ENCODE peak calls at places on chromosomes 3 and 15, in eight cellular contexts. One of them, this sample, is unnamed.

GRCh38 chr15:83422541-83422940 is 24.6 kb upstream of the SH3GL3 start:
- DNase-seq in cardiac muscle cell: no peak
- DNase-seq in Peyer's patch: no peak
- DNase-seq in transverse colon: no peak
- DNase-seq in endothelial cell of umbilical vein: no peak
- DNase-seq in heart left ventricle: no peak
- DNase-seq in thoracic aorta: no peak
- DNase-seq in aorta: no peak
- DNase-seq in this sample: no peak

GRCh38 chr3:155843569-155843968 is 10.7 kb downstream of the SLC33A1 start:
- DNase-seq in cardiac muscle cell: no peak
- DNase-seq in Peyer's patch: no peak
- DNase-seq in transverse colon: no peak
- DNase-seq in endothelial cell of umbilical vein: no peak
- DNase-seq in heart left ventricle: no peak
- DNase-seq in thoracic aorta: no peak
- DNase-seq in aorta: no peak
- DNase-seq in this sample: no peak

GRCh38 chr3:29764603-29765254 is 483.9 kb downstream of the RBMS3 start:
- DNase-seq in cardiac muscle cell: peak; percentile 94
- DNase-seq in Peyer's patch: no peak
- DNase-seq in transverse colon: no peak
- DNase-seq in endothelial cell of umbilical vein: peak; percentile 83
- DNase-seq in heart left ventricle: no peak
- DNase-seq in thoracic aorta: no peak
- DNase-seq in aorta: no peak
- DNase-seq in this sample: no peak

GRCh38 chr3:30502742-30503073 is 103.7 kb upstream of the TGFBR2 start:
- DNase-seq in cardiac muscle cell: no peak
- DNase-seq in Peyer's patch: no peak
- DNase-seq in transverse colon: no peak
- DNase-seq in endothelial cell of umbilical vein: no peak
- DNase-seq in heart left ventricle: no peak
- DNase-seq in thoracic aorta: no peak
- DNase-seq in aorta: no peak
- DNase-seq in this sample: no peak

GRCh38 chr15:73681856-73682596 is 2.2 kb upstream of the CD276 start:
- DNase-seq in cardiac muscle cell: no peak
- DNase-seq in Peyer's patch: no peak
- DNase-seq in transverse colon: no peak
- DNase-seq in endothelial cell of umbilical vein: no peak
- DNase-seq in heart left ventricle: no peak
- DNase-seq in thoracic aorta: no peak
- DNase-seq in aorta: no peak
- DNase-seq in this sample: no peak

GRCh38 chr15:80152896-80153876 is at the start of gene FAH:
- DNase-seq in cardiac muscle cell: peak; percentile 72
- DNase-seq in Peyer's patch: no peak
- DNase-seq in transverse colon: peak; percentile 36
- DNase-seq in endothelial cell of umbilical vein: peak; percentile 60
- DNase-seq in heart left ventricle: peak; percentile 86
- DNase-seq in thoracic aorta: no peak
- DNase-seq in aorta: no peak
- DNase-seq in this sample: peak; percentile 42

GRCh38 chr3:129176051-129176450 is 7.6 kb downstream of the CNBP start:
- DNase-seq in cardiac muscle cell: no peak
- DNase-seq in Peyer's patch: no peak
- DNase-seq in transverse colon: no peak
- DNase-seq in endothelial cell of umbilical vein: no peak
- DNase-seq in heart left ventricle: no peak
- DNase-seq in thoracic aorta: no peak
- DNase-seq in aorta: no peak
- DNase-seq in this sample: no peak

GRCh38 chr3:196643201-196643749 is 3.8 kb downstream of the NRROS start:
- DNase-seq in cardiac muscle cell: no peak
- DNase-seq in Peyer's patch: peak; percentile 93
- DNase-seq in transverse colon: peak; percentile 76
- DNase-seq in endothelial cell of umbilical vein: no peak
- DNase-seq in heart left ventricle: no peak
- DNase-seq in thoracic aorta: no peak
- DNase-seq in aorta: no peak
- DNase-seq in this sample: no peak

GRCh38 chr3:79018671-79019136 is 749.1 kb downstream of the ROBO1 start:
- DNase-seq in cardiac muscle cell: peak; percentile 83
- DNase-seq in Peyer's patch: peak; percentile 62
- DNase-seq in transverse colon: peak; percentile 31
- DNase-seq in endothelial cell of umbilical vein: peak; percentile 54
- DNase-seq in heart left ventricle: peak; percentile 70
- DNase-seq in thoracic aorta: no peak
- DNase-seq in aorta: peak; percentile 89
- DNase-seq in this sample: no peak

GRCh38 chr3:5202267-5202666 is 14.8 kb downstream of the EDEM1 start:
- DNase-seq in cardiac muscle cell: peak; percentile 35
- DNase-seq in Peyer's patch: no peak
- DNase-seq in transverse colon: no peak
- DNase-seq in endothelial cell of umbilical vein: no peak
- DNase-seq in heart left ventricle: no peak
- DNase-seq in thoracic aorta: no peak
- DNase-seq in aorta: no peak
- DNase-seq in this sample: no peak

GRCh38 chr15:34973512-34973911 is 4.0 kb upstream of the AQR start:
- DNase-seq in cardiac muscle cell: no peak
- DNase-seq in Peyer's patch: no peak
- DNase-seq in transverse colon: no peak
- DNase-seq in endothelial cell of umbilical vein: no peak
- DNase-seq in heart left ventricle: no peak
- DNase-seq in thoracic aorta: no peak
- DNase-seq in aorta: no peak
- DNase-seq in this sample: no peak

GRCh38 chr15:34976073-34976472 is 6.5 kb upstream of the AQR start:
- DNase-seq in cardiac muscle cell: no peak
- DNase-seq in Peyer's patch: no peak
- DNase-seq in transverse colon: no peak
- DNase-seq in endothelial cell of umbilical vein: no peak
- DNase-seq in heart left ventricle: no peak
- DNase-seq in thoracic aorta: no peak
- DNase-seq in aorta: no peak
- DNase-seq in this sample: no peak

DNA sequence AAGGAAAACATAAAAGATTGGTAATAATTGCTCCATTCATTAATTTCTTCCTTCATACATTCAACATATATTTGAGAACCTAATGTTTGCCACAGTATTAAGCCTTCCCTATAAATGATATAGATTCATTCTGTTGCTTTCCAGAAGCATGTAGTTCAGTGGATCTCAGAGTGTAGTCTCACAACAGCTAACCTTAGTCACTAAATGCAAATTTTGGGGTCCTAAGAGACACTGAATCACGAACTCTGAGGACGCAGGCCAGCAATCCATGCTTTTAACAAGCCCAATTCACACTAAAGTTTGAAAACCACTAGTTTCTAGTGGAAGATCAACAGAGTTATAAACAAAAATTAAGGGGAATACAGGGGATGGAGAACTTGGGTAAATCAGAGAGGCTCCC is 7.2 kb upstream of the AQR start:
- DNase-seq in cardiac muscle cell: no peak
- DNase-seq in Peyer's patch: no peak
- DNase-seq in transverse colon: no peak
- DNase-seq in endothelial cell of umbilical vein: no peak
- DNase-seq in heart left ventricle: no peak
- DNase-seq in thoracic aorta: no peak
- DNase-seq in aorta: no peak
- DNase-seq in this sample: no peak
- H3K36me3 ChIP-seq in cardiac muscle cell: peaks cover 3% of the 10 kb centered on the region
- H3K36me3 ChIP-seq in Peyer's patch: no peaks in the 10 kb centered on the region
- H3K36me3 ChIP-seq in transverse colon: no peaks in the 10 kb centered on the region
- H3K36me3 ChIP-seq in endothelial cell of umbilical vein: no peaks in the 10 kb centered on the region
- H3K36me3 ChIP-seq in heart left ventricle: peaks cover 24% of the 10 kb centered on the region
- H3K36me3 ChIP-seq in thoracic aorta: peaks cover 6% of the 10 kb centered on the region
- H3K36me3 ChIP-seq in aorta: no peaks in the 10 kb centered on the region
- H3K36me3 ChIP-seq in this sample: no peaks in the 10 kb centered on the region

GRCh38 chr15:67813104-67813634 is 12.1 kb upstream of the SKOR1 start:
- DNase-seq in cardiac muscle cell: no peak
- DNase-seq in Peyer's patch: peak; percentile 13
- DNase-seq in transverse colon: no peak
- DNase-seq in endothelial cell of umbilical vein: no peak
- DNase-seq in heart left ventricle: no peak
- DNase-seq in thoracic aorta: no peak
- DNase-seq in aorta: no peak
- DNase-seq in this sample: no peak
- H3K27me3 ChIP-seq in cardiac muscle cell: peaks cover 88% of the 10 kb centered on the region
- H3K27me3 ChIP-seq in Peyer's patch: no peaks in the 10 kb centered on the region
- H3K27me3 ChIP-seq in transverse colon: peaks cover 18% of the 10 kb centered on the region
- H3K27me3 ChIP-seq in endothelial cell of umbilical vein: peaks cover 6% of the 10 kb centered on the region
- H3K27me3 ChIP-seq in heart left ventricle: peaks cover 8% of the 10 kb centered on the region
- H3K27me3 ChIP-seq in thoracic aorta: no peaks in the 10 kb centered on the region
- H3K27me3 ChIP-seq in aorta: no peaks in the 10 kb centered on the region
- H3K27me3 ChIP-seq in this sample: no peaks in the 10 kb centered on the region

DNA sequence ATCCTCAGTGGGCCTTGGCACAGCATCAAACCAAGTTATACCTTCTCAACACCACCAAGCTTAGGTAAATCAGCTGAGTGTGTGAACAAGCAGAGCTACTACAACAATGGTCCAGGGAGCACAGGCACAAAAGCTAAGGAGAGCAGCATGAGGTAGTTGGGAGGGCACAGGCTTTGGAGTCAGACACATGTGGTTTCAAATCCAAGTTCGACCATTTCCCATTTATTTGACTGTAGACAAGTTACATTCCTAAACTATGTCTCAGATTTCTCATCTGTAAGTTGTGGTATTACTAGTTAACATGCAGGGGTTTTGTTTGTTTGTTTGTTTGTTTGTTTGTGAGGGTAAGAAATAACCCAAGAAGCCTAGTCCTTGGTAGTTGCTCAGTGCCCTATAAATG is 46.9 kb downstream of the MLH1 start:
- DNase-seq in cardiac muscle cell: no peak
- DNase-seq in Peyer's patch: no peak
- DNase-seq in transverse colon: no peak
- DNase-seq in endothelial cell of umbilical vein: no peak
- DNase-seq in heart left ventricle: no peak
- DNase-seq in thoracic aorta: no peak
- DNase-seq in aorta: no peak
- DNase-seq in this sample: no peak
- H3K36me3 ChIP-seq in cardiac muscle cell: peaks cover 10% of the 10 kb centered on the region
- H3K36me3 ChIP-seq in Peyer's patch: no peaks in the 10 kb centered on the region
- H3K36me3 ChIP-seq in transverse colon: no peaks in the 10 kb centered on the region
- H3K36me3 ChIP-seq in endothelial cell of umbilical vein: peaks cover 3% of the 10 kb centered on the region
- H3K36me3 ChIP-seq in heart left ventricle: peaks cover 88% of the 10 kb centered on the region
- H3K36me3 ChIP-seq in thoracic aorta: peaks cover 3% of the 10 kb centered on the region
- H3K36me3 ChIP-seq in aorta: peaks cover 3% of the 10 kb centered on the region
- H3K36me3 ChIP-seq in this sample: peaks cover 62% of the 10 kb centered on the region

GRCh38 chr15:77632760-77633133 is at the start of gene LINGO1:
- DNase-seq in cardiac muscle cell: peak; percentile 41
- DNase-seq in Peyer's patch: no peak
- DNase-seq in transverse colon: no peak
- DNase-seq in endothelial cell of umbilical vein: no peak
- DNase-seq in heart left ventricle: no peak
- DNase-seq in thoracic aorta: no peak
- DNase-seq in aorta: no peak
- DNase-seq in this sample: no peak
- H3K27me3 ChIP-seq in cardiac muscle cell: peaks cover 5% of the 10 kb centered on the region
- H3K27me3 ChIP-seq in Peyer's patch: no peaks in the 10 kb centered on the region
- H3K27me3 ChIP-seq in transverse colon: peaks cover 67% of the 10 kb centered on the region
- H3K27me3 ChIP-seq in endothelial cell of umbilical vein: peaks cover 39% of the 10 kb centered on the region
- H3K27me3 ChIP-seq in heart left ventricle: peaks cover 54% of the 10 kb centered on the region
- H3K27me3 ChIP-seq in thoracic aorta: peaks cover 6% of the 10 kb centered on the region
- H3K27me3 ChIP-seq in aorta: no peaks in the 10 kb centered on the region
- H3K27me3 ChIP-seq in this sample: peaks cover 18% of the 10 kb centered on the region

GRCh38 chr3:48460517-48460902 is 14.0 kb downstream of the ATRIP start:
- DNase-seq in cardiac muscle cell: no peak
- DNase-seq in Peyer's patch: no peak
- DNase-seq in transverse colon: no peak
- DNase-seq in endothelial cell of umbilical vein: no peak
- DNase-seq in heart left ventricle: no peak
- DNase-seq in thoracic aorta: no peak
- DNase-seq in aorta: no peak
- DNase-seq in this sample: no peak
- H3K36me3 ChIP-seq in cardiac muscle cell: peaks cover 35% of the 10 kb centered on the region
- H3K36me3 ChIP-seq in Peyer's patch: no peaks in the 10 kb centered on the region
- H3K36me3 ChIP-seq in transverse colon: no peaks in the 10 kb centered on the region
- H3K36me3 ChIP-seq in endothelial cell of umbilical vein: peaks cover 14% of the 10 kb centered on the region
- H3K36me3 ChIP-seq in heart left ventricle: peaks cover 62% of the 10 kb centered on the region
- H3K36me3 ChIP-seq in thoracic aorta: peaks cover 43% of the 10 kb centered on the region
- H3K36me3 ChIP-seq in aorta: peaks cover 7% of the 10 kb centered on the region
- H3K36me3 ChIP-seq in this sample: no peaks in the 10 kb centered on the region

DNA sequence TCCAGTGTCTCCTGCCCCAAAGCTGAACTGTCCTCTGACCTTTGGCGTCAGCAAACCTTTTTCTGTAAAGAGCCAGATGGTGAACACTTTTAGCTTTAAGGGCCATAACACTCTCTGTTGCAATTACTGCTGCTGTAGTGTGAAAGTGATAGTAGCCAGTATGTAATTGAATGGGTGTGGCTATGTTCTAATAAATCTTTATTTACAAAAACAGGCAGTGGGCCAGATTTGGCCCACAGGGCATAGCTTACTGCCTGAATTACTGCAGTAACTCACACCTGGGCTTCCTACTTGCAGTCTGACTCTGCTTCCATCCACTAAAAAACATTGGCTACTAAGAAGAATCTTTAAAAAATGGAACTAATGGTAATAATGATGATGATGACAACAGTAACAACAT is 68.0 kb upstream of the SLC6A11 start:
- DNase-seq in cardiac muscle cell: no peak
- DNase-seq in Peyer's patch: no peak
- DNase-seq in transverse colon: no peak
- DNase-seq in endothelial cell of umbilical vein: no peak
- DNase-seq in heart left ventricle: no peak
- DNase-seq in thoracic aorta: no peak
- DNase-seq in aorta: no peak
- DNase-seq in this sample: no peak
- H3K27me3 ChIP-seq in cardiac muscle cell: peaks cover 29% of the 10 kb centered on the region
- H3K27me3 ChIP-seq in Peyer's patch: no peaks in the 10 kb centered on the region
- H3K27me3 ChIP-seq in transverse colon: peaks cover 24% of the 10 kb centered on the region
- H3K27me3 ChIP-seq in endothelial cell of umbilical vein: no peaks in the 10 kb centered on the region
- H3K27me3 ChIP-seq in heart left ventricle: peaks cover 8% of the 10 kb centered on the region
- H3K27me3 ChIP-seq in thoracic aorta: no peaks in the 10 kb centered on the region
- H3K27me3 ChIP-seq in aorta: no peaks in the 10 kb centered on the region
- H3K27me3 ChIP-seq in this sample: no peaks in the 10 kb centered on the region

DNA sequence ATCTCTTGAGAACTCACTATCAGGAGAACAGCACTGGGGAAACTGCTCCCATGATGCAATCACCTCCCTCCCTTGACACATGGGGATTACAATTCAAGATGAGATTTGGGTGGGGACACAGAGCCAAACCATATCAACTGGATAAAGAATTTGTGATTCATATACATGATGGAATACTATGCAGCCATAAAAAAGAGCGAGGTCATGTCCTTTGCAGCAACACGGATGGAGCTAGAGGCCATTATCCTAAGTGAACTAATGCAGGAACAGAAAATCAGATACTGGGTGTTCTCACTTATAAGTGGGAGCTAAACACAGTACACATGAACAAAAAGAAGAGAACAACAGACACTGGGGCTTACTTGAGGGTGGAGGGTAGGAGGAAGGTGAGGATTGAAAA is 17.0 kb downstream of the SPG11 start:
- DNase-seq in cardiac muscle cell: no peak
- DNase-seq in Peyer's patch: no peak
- DNase-seq in transverse colon: no peak
- DNase-seq in endothelial cell of umbilical vein: no peak
- DNase-seq in heart left ventricle: no peak
- DNase-seq in thoracic aorta: no peak
- DNase-seq in aorta: no peak
- DNase-seq in this sample: no peak
- H3K36me3 ChIP-seq in cardiac muscle cell: peaks cover 42% of the 10 kb centered on the region
- H3K36me3 ChIP-seq in Peyer's patch: no peaks in the 10 kb centered on the region
- H3K36me3 ChIP-seq in transverse colon: peaks cover 4% of the 10 kb centered on the region
- H3K36me3 ChIP-seq in endothelial cell of umbilical vein: peaks cover 4% of the 10 kb centered on the region
- H3K36me3 ChIP-seq in heart left ventricle: peaks cover 81% of the 10 kb centered on the region
- H3K36me3 ChIP-seq in thoracic aorta: peaks cover 13% of the 10 kb centered on the region
- H3K36me3 ChIP-seq in aorta: no peaks in the 10 kb centered on the region
- H3K36me3 ChIP-seq in this sample: peaks cover 3% of the 10 kb centered on the region

This sample was measured in naive thymus-derived CD4-positive, alpha-beta T cell.